ENCODE peak calls at places on chromosomes 5 and 9, in seven cellular contexts. S is lower leg skin, H is GM06990, Z is sigmoid colon, N is fibroblast of lung, R is AG04450, E is prostate gland. V is an unnamed sample.

GRCh38 chr9:137611623-137612609 is 6.4 kb downstream of the ARRDC1 start:
- DNase-seq in R (peak; percentile 29), Z (no peak), S (peak; percentile 93), H (no peak), E (peak; percentile 98), N (peak; percentile 67), V (no peak)

GRCh38 chr5:57171818-57172465 is 1.9 kb upstream of the GPBP1 start:
- DNase-seq in H (no peak), E (no peak), Z (no peak), S (peak; percentile 49), N (peak; percentile 20), R (no peak), V (no peak)

GRCh38 chr5:149160291-149160787 is 19.0 kb downstream of the ABLIM3 start:
- DNase-seq in H (no peak), Z (no peak), S (no peak), R (no peak), N (no peak), E (no peak), V (no peak)

GRCh38 chr9:133707065-133707760 is 30.9 kb downstream of the SARDH start:
- DNase-seq in Z (peak; percentile 64), R (no peak), E (no peak), N (peak; percentile 56), H (no peak), S (no peak), V (no peak)

GRCh38 chr9:38371495-38371894 is 21.0 kb upstream of the ALDH1B1 start:
- DNase-seq in E (peak; percentile 38), N (peak; percentile 11), Z (no peak), H (no peak), R (no peak), S (peak; percentile 37), V (no peak)

GRCh38 chr5:150065346-150065745 is 21.0 kb downstream of the CSF1R start:
- DNase-seq in R (no peak), H (no peak), S (no peak), E (no peak), N (peak; percentile 54), Z (peak; percentile 63), V (no peak)

GRCh38 chr5:174106997-174107655 is 61.6 kb downstream of the NSG2 start:
- DNase-seq in E (no peak), H (no peak), N (no peak), Z (no peak), S (peak; percentile 70), R (no peak), V (no peak)

GRCh38 chr5:150656191-150657132 is 4.6 kb upstream of the MYOZ3 start:
- DNase-seq in Z (peak; percentile 88), E (peak; percentile 58), S (peak; percentile 95), H (peak; percentile 85), R (no peak), N (peak; percentile 52), V (peak; percentile 88)

GRCh38 chr5:146068977-146069779 is 36.2 kb downstream of the PLAC8L1 start:
- DNase-seq in R (no peak), N (no peak), H (no peak), S (no peak), Z (no peak), E (no peak), V (no peak)

GRCh38 chr9:5851445-5851844 is 18.5 kb upstream of the ERMP1 start:
- DNase-seq in E (no peak), R (no peak), H (peak; percentile 26), N (peak; percentile 73), Z (no peak), S (no peak), V (no peak)

GRCh38 chr9:89154651-89155336 is 23.8 kb downstream of the SHC3 start:
- DNase-seq in Z (no peak), N (peak; percentile 92), S (no peak), E (no peak), R (peak; percentile 71), H (no peak), V (no peak)

GRCh38 chr9:13113201-13113600 is 166.3 kb downstream of the MPDZ start:
- DNase-seq in R (peak; percentile 16), S (no peak), N (peak; percentile 73), H (no peak), E (no peak), Z (no peak), V (no peak)

GRCh38 chr5:139446956-139447779 is 7.8 kb upstream of the DNAJC18 start:
- DNase-seq in N (no peak), E (no peak), S (no peak), H (peak; percentile 81), Z (no peak), R (no peak), V (no peak)

GRCh38 chr5:149946118-149946517 is 1.5 kb upstream of the PDE6A start:
- DNase-seq in H (no peak), R (no peak), E (no peak), N (no peak), S (no peak), Z (no peak), V (no peak)

GRCh38 chr9:128122809-128123175 is 4.7 kb downstream of the PTGES2 start:
- DNase-seq in N (no peak), R (no peak), H (no peak), E (no peak), Z (no peak), S (no peak), V (no peak)

GRCh38 chr9:131418143-131419028 is 24.5 kb downstream of the PRRC2B start:
- DNase-seq in S (no peak), R (no peak), N (no peak), H (no peak), E (peak; percentile 82), Z (no peak), V (no peak)

GRCh38 chr5:111144352-111144930 is 52.3 kb downstream of the WDR36 start:
- DNase-seq in N (no peak), E (no peak), Z (no peak), S (no peak), H (no peak), R (no peak), V (no peak)
- TF ChIP-seq CTCF in N (no peak), E (no peak), Z (no peak), S (no peak), H (peak; percentile 4), R (no peak), V (no peak)

DNA sequence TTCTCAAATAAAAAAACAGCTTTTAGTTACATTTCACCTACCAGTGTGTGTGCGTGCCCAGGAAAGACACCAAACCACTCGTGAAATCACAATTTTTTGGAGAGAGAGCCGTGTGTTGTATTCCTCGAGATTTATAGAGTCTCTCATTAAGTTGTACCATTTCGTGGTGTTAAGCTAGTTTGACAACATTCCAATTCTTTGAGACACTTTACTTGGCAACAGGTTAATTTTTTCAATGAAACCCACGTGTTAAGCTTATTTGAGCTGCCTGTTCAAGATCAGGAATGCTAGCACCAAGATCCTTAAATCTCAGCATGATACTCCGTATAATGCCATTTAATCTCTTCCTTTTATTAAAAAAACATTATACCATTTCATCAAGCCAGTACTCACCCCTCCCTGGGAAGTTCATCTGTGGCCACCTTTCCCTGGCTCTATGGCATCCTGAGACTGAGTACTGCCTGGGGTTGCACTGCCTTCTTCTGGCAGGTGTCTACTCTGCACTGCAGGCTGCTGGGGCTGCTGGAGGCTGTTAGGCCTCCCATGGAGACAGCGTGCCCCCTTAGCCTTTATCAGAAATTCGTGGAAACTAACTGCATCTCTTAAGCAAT is 143.7 kb downstream of the ARHGAP26 start:
- DNase-seq in Z (no peak), R (no peak), S (no peak), E (no peak), H (no peak), N (no peak), V (no peak)
- TF ChIP-seq CTCF in Z (no peak), R (peak; percentile 17), S (no peak), E (no peak), H (no peak), N (peak; percentile 6), V (no peak)

GRCh38 chr5:96664669-96665068 is 2.5 kb downstream of the CAST start:
- DNase-seq in S (no peak), R (no peak), E (no peak), Z (no peak), N (no peak), H (no peak), V (no peak)

GRCh38 chr5:96663608-96664007 is 1.4 kb downstream of the CAST start:
- DNase-seq in R (no peak), H (no peak), S (no peak), N (no peak), E (peak; percentile 50), Z (no peak), V (no peak)

GRCh38 chr5:96661101-96661840 is 905 bp upstream of the CAST start:
- DNase-seq in N (peak; percentile 68), H (peak; percentile 54), Z (peak; percentile 70), S (no peak), R (no peak), E (peak; percentile 34), V (no peak)

GRCh38 chr5:96661841-96662724 is at the start of gene CAST:
- DNase-seq in E (peak; percentile 71), Z (peak; percentile 98), H (peak; percentile 92), N (peak; percentile 98), S (peak; percentile 99), R (peak; percentile 78), V (peak; percentile 33)

DNA sequence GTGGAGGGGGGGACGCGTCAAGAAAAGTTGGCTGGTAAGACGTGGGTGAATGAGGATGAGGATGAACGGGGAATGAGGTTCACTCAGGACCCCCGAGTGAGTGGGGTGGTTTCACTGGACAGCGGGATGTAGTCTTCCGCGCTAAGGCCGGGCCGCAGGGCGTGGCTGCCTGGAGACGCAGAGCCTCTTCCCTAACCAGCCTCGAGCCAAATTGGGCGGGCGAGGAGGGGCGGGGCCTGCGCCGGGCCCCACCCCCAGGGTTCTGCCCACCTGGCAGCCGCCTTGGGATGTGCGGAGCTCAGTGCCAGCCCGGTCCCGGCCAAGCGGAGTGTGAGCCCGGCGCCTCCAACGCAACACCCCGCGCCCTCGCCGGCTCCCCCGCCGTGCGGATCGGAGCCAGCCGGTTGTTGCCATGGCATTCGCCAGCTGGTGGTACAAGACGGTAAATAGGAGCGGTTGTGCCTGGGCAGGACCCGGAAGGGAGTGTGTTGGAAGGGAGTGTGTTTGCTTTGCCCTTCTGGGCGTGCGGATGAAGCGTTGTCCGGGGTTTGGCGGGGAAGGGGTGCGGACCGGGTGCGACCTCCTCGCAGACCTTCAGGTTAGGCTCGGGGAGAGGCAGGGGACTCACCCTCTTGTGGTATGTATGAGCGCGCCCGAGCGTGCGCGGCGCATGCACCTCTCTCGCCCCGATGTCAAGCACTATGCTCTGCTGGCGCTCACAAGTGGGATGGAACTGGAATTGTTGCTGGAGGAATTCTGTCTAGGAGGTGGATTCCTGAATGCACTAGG is 743 bp downstream of the CAST start:
- DNase-seq in H (peak; percentile 94), R (peak; percentile 47), N (peak; percentile 93), S (peak; percentile 99), Z (peak; percentile 97), E (peak; percentile 95), V (peak; percentile 85)
- TF ChIP-seq CTCF in H (no peak), R (peak; percentile 11), N (no peak), S (no peak), Z (no peak), E (no peak), V (no peak)

GRCh38 chr5:172834570-172835245 is 657 bp downstream of the ERGIC1 start:
- DNase-seq in R (no peak), E (no peak), Z (peak; percentile 77), H (peak; percentile 38), S (no peak), N (no peak), V (peak; percentile 42)
- TF ChIP-seq CTCF in R (no peak), E (no peak), Z (no peak), H (no peak), S (no peak), N (no peak), V (no peak)

GRCh38 chr9:108575286-108575685 is 280.5 kb downstream of the ACTL7B start:
- DNase-seq in R (no peak), H (no peak), N (no peak), S (no peak), E (no peak), Z (no peak), V (no peak)
- TF ChIP-seq CTCF in R (no peak), H (no peak), N (no peak), S (no peak), E (no peak), Z (no peak), V (no peak)